ENCODE peak calls at places on chromosomes 12 and 14, in six cellular contexts. One of them, this sample, is unnamed.

GRCh38 chr14:99425272-99425681 is 55.4 kb downstream of the SETD3 start:
- DNase-seq in K562: no peak
- DNase-seq in HepG2: no peak
- DNase-seq in endothelial cell of umbilical vein: no peak
- DNase-seq in A549: no peak
- DNase-seq in GM12878: no peak
- DNase-seq in this sample: no peak

GRCh38 chr14:50260511-50260910 is 29.1 kb upstream of the SOS2 start:
- DNase-seq in K562: peak; percentile 29
- DNase-seq in GM12878: no peak
- DNase-seq in endothelial cell of umbilical vein: peak; percentile 37
- DNase-seq in HepG2: peak; percentile 23
- DNase-seq in A549: no peak
- DNase-seq in this sample: peak; percentile 61

GRCh38 chr14:94062344-94062904 is 18.6 kb downstream of the DDX24 start:
- DNase-seq in GM12878: no peak
- DNase-seq in HepG2: no peak
- DNase-seq in endothelial cell of umbilical vein: peak; percentile 43
- DNase-seq in K562: no peak
- DNase-seq in A549: no peak
- DNase-seq in this sample: no peak

GRCh38 chr14:82657186-82657675 is 1123.6 kb upstream of the SEL1L start:
- DNase-seq in A549: no peak
- DNase-seq in HepG2: no peak
- DNase-seq in GM12878: no peak
- DNase-seq in K562: no peak
- DNase-seq in endothelial cell of umbilical vein: no peak
- DNase-seq in this sample: no peak

GRCh38 chr14:69708586-69709169 is 58.3 kb upstream of the SRSF5 start:
- DNase-seq in K562: no peak
- DNase-seq in A549: no peak
- DNase-seq in endothelial cell of umbilical vein: no peak
- DNase-seq in HepG2: peak; percentile 41
- DNase-seq in GM12878: no peak
- DNase-seq in this sample: peak; percentile 18

GRCh38 chr12:18439541-18439940 is 178.2 kb downstream of the PIK3C2G start:
- DNase-seq in A549: no peak
- DNase-seq in GM12878: no peak
- DNase-seq in endothelial cell of umbilical vein: peak; percentile 51
- DNase-seq in HepG2: no peak
- DNase-seq in K562: no peak
- DNase-seq in this sample: no peak

GRCh38 chr12:75270157-75270556 is 60.0 kb downstream of the CAPS2 start:
- DNase-seq in HepG2: no peak
- DNase-seq in endothelial cell of umbilical vein: no peak
- DNase-seq in GM12878: no peak
- DNase-seq in K562: no peak
- DNase-seq in A549: no peak
- DNase-seq in this sample: peak; percentile 8

GRCh38 chr12:69330475-69331473 is 17.4 kb upstream of the LYZ start:
- DNase-seq in endothelial cell of umbilical vein: peak; percentile 22
- DNase-seq in A549: no peak
- DNase-seq in GM12878: no peak
- DNase-seq in K562: peak; percentile 73
- DNase-seq in HepG2: no peak
- DNase-seq in this sample: peak; percentile 68

GRCh38 chr14:93031505-93032300 is 84.0 kb downstream of the ITPK1 start:
- DNase-seq in A549: no peak
- DNase-seq in K562: no peak
- DNase-seq in HepG2: no peak
- DNase-seq in endothelial cell of umbilical vein: no peak
- DNase-seq in GM12878: no peak
- DNase-seq in this sample: no peak

GRCh38 chr12:71315328-71315960 is 124.2 kb upstream of the LGR5 start:
- DNase-seq in endothelial cell of umbilical vein: no peak
- DNase-seq in A549: no peak
- DNase-seq in GM12878: no peak
- DNase-seq in K562: no peak
- DNase-seq in HepG2: no peak
- DNase-seq in this sample: peak; percentile 4

GRCh38 chr14:92987713-92988510 is 65.0 kb downstream of the CHGA start:
- DNase-seq in endothelial cell of umbilical vein: no peak
- DNase-seq in K562: no peak
- DNase-seq in A549: no peak
- DNase-seq in GM12878: no peak
- DNase-seq in HepG2: no peak
- DNase-seq in this sample: no peak

GRCh38 chr12:125023065-125023464 is 29.6 kb downstream of the BRI3BP start:
- DNase-seq in HepG2: no peak
- DNase-seq in K562: no peak
- DNase-seq in endothelial cell of umbilical vein: no peak
- DNase-seq in GM12878: no peak
- DNase-seq in A549: no peak
- DNase-seq in this sample: no peak

GRCh38 chr12:69321356-69321755 is 26.8 kb upstream of the LYZ start:
- DNase-seq in A549: no peak
- DNase-seq in GM12878: no peak
- DNase-seq in HepG2: no peak
- DNase-seq in K562: no peak
- DNase-seq in endothelial cell of umbilical vein: no peak
- DNase-seq in this sample: peak; percentile 34

GRCh38 chr12:104456950-104457745 is 400 bp downstream of the CHST11 start:
- DNase-seq in endothelial cell of umbilical vein: peak; percentile 79
- DNase-seq in HepG2: no peak
- DNase-seq in K562: peak; percentile 88
- DNase-seq in A549: peak; percentile 89
- DNase-seq in GM12878: no peak
- DNase-seq in this sample: peak; percentile 86

GRCh38 chr14:84874436-84874835 is 655.5 kb upstream of the FLRT2 start:
- DNase-seq in HepG2: no peak
- DNase-seq in A549: no peak
- DNase-seq in GM12878: no peak
- DNase-seq in endothelial cell of umbilical vein: no peak
- DNase-seq in K562: no peak
- DNase-seq in this sample: no peak

GRCh38 chr12:57899010-57899662 is 42.2 kb upstream of the ATP23 start:
- DNase-seq in A549: no peak
- DNase-seq in endothelial cell of umbilical vein: peak; percentile 59
- DNase-seq in GM12878: peak; percentile 79
- DNase-seq in HepG2: no peak
- DNase-seq in K562: no peak
- DNase-seq in this sample: no peak

GRCh38 chr14:28987516-28987915 is 220.9 kb downstream of the FOXG1 start:
- DNase-seq in HepG2: no peak
- DNase-seq in A549: no peak
- DNase-seq in K562: no peak
- DNase-seq in endothelial cell of umbilical vein: no peak
- DNase-seq in GM12878: no peak
- DNase-seq in this sample: no peak

GRCh38 chr14:100866666-100867630 is 36.6 kb downstream of the RTL1 start:
- DNase-seq in K562: no peak
- DNase-seq in GM12878: no peak
- DNase-seq in HepG2: no peak
- DNase-seq in endothelial cell of umbilical vein: no peak
- DNase-seq in A549: no peak
- DNase-seq in this sample: no peak

GRCh38 chr12:10331642-10332239 is 24.1 kb downstream of the KLRD1 start:
- DNase-seq in A549: peak; percentile 59
- DNase-seq in K562: peak; percentile 56
- DNase-seq in GM12878: no peak
- DNase-seq in endothelial cell of umbilical vein: peak; percentile 62
- DNase-seq in HepG2: peak; percentile 49
- DNase-seq in this sample: peak; percentile 67

GRCh38 chr14:98623806-98624430 is 648.1 kb downstream of the BCL11B start:
- DNase-seq in endothelial cell of umbilical vein: no peak
- DNase-seq in K562: no peak
- DNase-seq in A549: no peak
- DNase-seq in GM12878: no peak
- DNase-seq in HepG2: no peak
- DNase-seq in this sample: no peak

GRCh38 chr12:46266382-46266791 is 2.5 kb downstream of the SLC38A1 start:
- DNase-seq in GM12878: no peak
- DNase-seq in endothelial cell of umbilical vein: peak; percentile 37
- DNase-seq in K562: peak; percentile 67
- DNase-seq in HepG2: no peak
- DNase-seq in A549: peak; percentile 41
- DNase-seq in this sample: peak; percentile 52

GRCh38 chr12:120094485-120094884 is 22.1 kb downstream of the RAB35 start:
- DNase-seq in HepG2: no peak
- DNase-seq in endothelial cell of umbilical vein: no peak
- DNase-seq in K562: no peak
- DNase-seq in GM12878: no peak
- DNase-seq in A549: no peak
- DNase-seq in this sample: no peak

GRCh38 chr12:28209782-28210181 is 19.5 kb downstream of the CCDC91 start:
- DNase-seq in HepG2: no peak
- DNase-seq in GM12878: no peak
- DNase-seq in A549: no peak
- DNase-seq in K562: no peak
- DNase-seq in endothelial cell of umbilical vein: no peak
- DNase-seq in this sample: peak; percentile 57

DNA sequence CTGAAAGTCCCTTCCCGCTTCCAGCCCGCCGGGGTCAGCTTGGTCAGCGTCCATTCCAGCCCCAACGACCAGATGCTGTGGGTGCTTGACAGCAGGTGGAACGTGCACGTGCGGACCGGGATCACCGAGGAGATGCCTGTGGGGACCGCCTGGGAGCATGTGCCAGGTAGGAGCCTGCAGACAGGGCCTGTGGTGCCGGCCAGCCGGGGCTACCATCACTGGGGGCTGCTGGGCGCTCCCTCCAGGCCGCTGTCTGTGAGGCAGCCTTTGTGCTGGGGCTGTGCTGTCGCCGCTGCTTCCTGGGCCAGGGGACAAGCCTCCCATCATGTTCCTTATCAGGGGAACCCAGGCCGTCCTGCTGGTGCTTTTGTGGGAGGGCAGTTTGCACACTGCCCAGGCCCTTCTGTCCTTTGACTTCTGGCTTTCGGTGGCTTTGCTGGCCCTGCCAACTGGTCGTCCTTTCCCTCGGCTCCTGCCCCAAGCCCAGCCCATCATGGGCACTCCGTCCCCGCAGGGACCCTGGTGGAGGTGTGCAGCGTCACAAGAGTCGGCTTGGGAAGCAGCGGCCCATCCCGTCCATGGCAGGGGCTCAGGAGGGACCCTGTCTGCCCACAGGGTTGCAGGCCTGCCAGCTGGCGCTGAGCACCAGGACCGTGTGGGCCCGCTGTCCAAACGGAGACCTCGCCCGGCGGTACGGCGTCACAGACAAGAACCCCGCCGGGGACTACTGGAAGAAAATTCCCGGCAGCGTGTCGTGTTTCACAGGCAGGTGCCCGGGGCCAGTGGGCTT is 12.4 kb downstream of the ANKRD9 start:
- DNase-seq in A549: no peak
- DNase-seq in K562: peak; percentile 58
- DNase-seq in endothelial cell of umbilical vein: no peak
- DNase-seq in GM12878: no peak
- DNase-seq in HepG2: no peak
- DNase-seq in this sample: no peak
- TF ChIP-seq POLR2A in A549: no peak
- TF ChIP-seq POLR2A in K562: no peak
- TF ChIP-seq POLR2A in endothelial cell of umbilical vein: no peak
- TF ChIP-seq POLR2A in GM12878: no peak
- TF ChIP-seq POLR2A in HepG2: no peak
- TF ChIP-seq POLR2A in this sample: no peak

DNA sequence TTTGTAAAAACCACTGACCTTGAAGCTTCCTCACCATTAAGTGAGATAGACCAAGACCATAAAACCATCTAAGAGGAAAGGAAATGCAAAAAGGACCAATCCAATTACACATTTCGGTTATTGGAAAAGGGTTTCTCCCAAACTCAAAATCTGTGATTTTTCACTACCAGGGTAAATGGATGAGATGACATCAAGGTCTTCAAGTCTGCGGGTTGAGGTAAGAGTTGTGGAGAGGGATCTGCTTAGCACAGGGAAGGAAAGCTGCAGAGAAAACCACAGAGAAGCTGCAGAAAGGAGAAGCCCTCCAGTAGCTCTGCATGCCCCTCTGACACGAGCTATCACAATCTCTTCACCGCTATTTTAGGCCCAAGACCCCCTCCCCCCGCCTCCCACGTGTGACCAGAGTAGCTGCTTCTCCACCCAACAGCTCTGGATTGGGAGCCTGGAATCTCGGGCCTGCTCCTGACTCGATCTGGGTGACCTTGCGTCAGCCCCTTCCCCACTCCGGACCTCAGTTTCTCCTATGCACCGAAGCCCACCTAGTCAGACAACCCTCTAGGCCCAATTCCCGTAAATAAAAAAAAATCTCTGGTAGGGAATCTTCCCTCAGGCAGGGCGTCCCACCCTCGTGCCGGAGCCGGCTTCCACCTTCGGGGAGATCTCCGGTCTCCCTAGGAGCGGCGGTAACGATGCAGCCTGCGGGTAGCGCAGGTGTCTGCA is 695 bp downstream of the NAA25 start:
- DNase-seq in K562: peak; percentile 65
- DNase-seq in GM12878: no peak
- DNase-seq in A549: peak; percentile 31
- DNase-seq in HepG2: no peak
- DNase-seq in endothelial cell of umbilical vein: peak; percentile 38
- DNase-seq in this sample: peak; percentile 90
- TF ChIP-seq MYC in K562: no peak
- TF ChIP-seq MYC in GM12878: no peak
- TF ChIP-seq MYC in A549: peak; percentile 66
- TF ChIP-seq MYC in HepG2: no peak
- TF ChIP-seq MYC in endothelial cell of umbilical vein: no peak
- TF ChIP-seq MYC in this sample: peak; percentile 84

DNA sequence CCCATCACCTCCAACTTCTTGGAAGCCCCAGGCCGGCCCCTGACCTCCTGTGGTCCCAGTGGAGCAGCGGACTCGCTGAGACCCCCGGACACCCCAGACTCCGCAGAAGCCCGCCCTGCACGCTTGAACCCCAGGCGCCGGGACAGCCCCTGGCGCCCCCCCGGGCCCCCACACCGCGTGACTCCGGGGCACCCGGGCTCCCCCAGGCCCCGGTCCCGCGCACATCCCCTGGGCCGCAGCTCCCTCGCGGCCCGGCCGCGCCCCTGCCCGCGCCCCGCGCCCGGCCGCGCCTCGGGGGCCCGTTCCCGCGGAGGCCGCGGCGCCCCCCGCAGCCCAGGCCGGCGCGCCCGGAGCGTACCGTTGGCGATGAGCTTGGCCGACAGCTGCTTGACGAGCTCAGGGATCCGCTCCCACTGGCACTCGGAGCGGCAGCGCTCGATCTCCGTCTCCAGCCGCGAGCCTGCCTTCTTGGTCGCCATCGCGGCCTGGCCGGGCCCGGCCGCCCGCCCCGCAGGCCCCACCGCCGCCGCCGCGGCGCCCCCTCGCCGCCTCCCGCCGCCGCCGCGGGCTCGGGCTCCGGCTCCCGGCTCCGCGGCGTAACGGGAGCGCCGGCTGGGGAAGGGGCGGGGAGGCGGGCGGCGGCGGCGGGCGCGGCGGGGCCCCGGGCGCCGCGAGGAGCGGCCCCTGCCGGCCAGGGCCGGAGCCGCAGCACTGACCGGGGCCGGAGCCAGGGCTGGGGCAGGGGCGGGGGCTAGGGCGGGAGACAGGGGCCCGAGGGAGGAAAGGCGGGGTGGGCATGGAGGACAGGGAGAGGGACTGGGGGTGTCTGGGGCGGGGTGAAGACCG is at the start of gene TTC7B:
- DNase-seq in K562: peak; percentile 57
- DNase-seq in GM12878: no peak
- DNase-seq in HepG2: no peak
- DNase-seq in endothelial cell of umbilical vein: no peak
- DNase-seq in A549: peak; percentile 83
- DNase-seq in this sample: peak; percentile 58
- TF ChIP-seq CTCF in K562: peak; percentile 34
- TF ChIP-seq CTCF in GM12878: peak; percentile 35
- TF ChIP-seq CTCF in HepG2: peak; percentile 33
- TF ChIP-seq CTCF in endothelial cell of umbilical vein: peak; percentile 47
- TF ChIP-seq CTCF in A549: peak; percentile 49
- TF ChIP-seq CTCF in this sample: no peak

GRCh38 chr12:122946690-122947271 is 19.5 kb downstream of the ABCB9 start:
- DNase-seq in endothelial cell of umbilical vein: peak; percentile 96
- DNase-seq in A549: peak; percentile 96
- DNase-seq in K562: peak; percentile 69
- DNase-seq in GM12878: peak; percentile 59
- DNase-seq in HepG2: peak; percentile 85
- DNase-seq in this sample: peak; percentile 94
- TF ChIP-seq POLR2A in endothelial cell of umbilical vein: peak; percentile 41
- TF ChIP-seq POLR2A in A549: no peak
- TF ChIP-seq POLR2A in K562: no peak
- TF ChIP-seq POLR2A in GM12878: no peak
- TF ChIP-seq POLR2A in HepG2: no peak
- TF ChIP-seq POLR2A in this sample: no peak